ENCODE peak calls at places on chromosome 7, in nine cellular contexts. One of them, this sample, is unnamed.

GRCh38 chr7:66187894-66188293 is 17.2 kb upstream of the TPST1 start:
- DNase-seq in Peyer's patch: no peak
- DNase-seq in body of pancreas: peak
- DNase-seq in A549: no peak
- DNase-seq in GM12891: no peak
- DNase-seq in transverse colon: no peak
- DNase-seq in heart left ventricle: no peak
- DNase-seq in GM12892: no peak
- DNase-seq in H54: no peak
- DNase-seq in this sample: no peak

GRCh38 chr7:39130740-39131538 is 153.2 kb downstream of the POU6F2 start:
- DNase-seq in Peyer's patch: no peak
- DNase-seq in body of pancreas: peak
- DNase-seq in A549: no peak
- DNase-seq in GM12891: no peak
- DNase-seq in transverse colon: no peak
- DNase-seq in heart left ventricle: no peak
- DNase-seq in GM12892: no peak
- DNase-seq in H54: no peak
- DNase-seq in this sample: no peak

GRCh38 chr7:46446151-46446550 is 525.1 kb upstream of the IGFBP3 start:
- DNase-seq in Peyer's patch: no peak
- DNase-seq in body of pancreas: no peak
- DNase-seq in A549: no peak
- DNase-seq in GM12891: no peak
- DNase-seq in transverse colon: no peak
- DNase-seq in heart left ventricle: no peak
- DNase-seq in GM12892: no peak
- DNase-seq in H54: no peak
- DNase-seq in this sample: no peak

GRCh38 chr7:7709263-7709662 is 9.1 kb downstream of the RPA3 start:
- DNase-seq in Peyer's patch: no peak
- DNase-seq in body of pancreas: no peak
- DNase-seq in A549: no peak
- DNase-seq in GM12891: no peak
- DNase-seq in transverse colon: no peak
- DNase-seq in heart left ventricle: no peak
- DNase-seq in GM12892: no peak
- DNase-seq in H54: no peak
- DNase-seq in this sample: no peak

GRCh38 chr7:131026297-131027003 is 292.4 kb upstream of the KLF14 start:
- DNase-seq in Peyer's patch: no peak
- DNase-seq in body of pancreas: no peak
- DNase-seq in A549: no peak
- DNase-seq in GM12891: no peak
- DNase-seq in transverse colon: no peak
- DNase-seq in heart left ventricle: no peak
- DNase-seq in GM12892: no peak
- DNase-seq in H54: no peak
- DNase-seq in this sample: no peak

GRCh38 chr7:31432831-31433340 is 81.0 kb upstream of the ITPRID1 start:
- DNase-seq in Peyer's patch: no peak
- DNase-seq in body of pancreas: no peak
- DNase-seq in A549: no peak
- DNase-seq in GM12891: no peak
- DNase-seq in transverse colon: no peak
- DNase-seq in heart left ventricle: no peak
- DNase-seq in GM12892: no peak
- DNase-seq in H54: no peak
- DNase-seq in this sample: no peak

GRCh38 chr7:83976302-83976701 is 218.3 kb downstream of the SEMA3A start:
- DNase-seq in Peyer's patch: no peak
- DNase-seq in body of pancreas: no peak
- DNase-seq in A549: peak
- DNase-seq in GM12891: peak
- DNase-seq in transverse colon: no peak
- DNase-seq in heart left ventricle: no peak
- DNase-seq in GM12892: no peak
- DNase-seq in H54: peak
- DNase-seq in this sample: peak

GRCh38 chr7:92768501-92769360 is 67.6 kb downstream of the CDK6 start:
- DNase-seq in Peyer's patch: no peak
- DNase-seq in body of pancreas: no peak
- DNase-seq in A549: no peak
- DNase-seq in GM12891: no peak
- DNase-seq in transverse colon: no peak
- DNase-seq in heart left ventricle: no peak
- DNase-seq in GM12892: no peak
- DNase-seq in H54: no peak
- DNase-seq in this sample: no peak

GRCh38 chr7:15889501-15889900 is 203.0 kb upstream of the MEOX2 start:
- DNase-seq in Peyer's patch: no peak
- DNase-seq in body of pancreas: no peak
- DNase-seq in A549: peak
- DNase-seq in GM12891: no peak
- DNase-seq in transverse colon: no peak
- DNase-seq in heart left ventricle: no peak
- DNase-seq in GM12892: no peak
- DNase-seq in H54: peak
- DNase-seq in this sample: peak

GRCh38 chr7:101631224-101631714 is 2.2 kb upstream of the MYL10 start:
- DNase-seq in Peyer's patch: no peak
- DNase-seq in body of pancreas: no peak
- DNase-seq in A549: no peak
- DNase-seq in GM12891: no peak
- DNase-seq in transverse colon: no peak
- DNase-seq in heart left ventricle: no peak
- DNase-seq in GM12892: no peak
- DNase-seq in H54: peak
- DNase-seq in this sample: no peak

GRCh38 chr7:84042110-84042539 is 152.5 kb downstream of the SEMA3A start:
- DNase-seq in Peyer's patch: no peak
- DNase-seq in body of pancreas: no peak
- DNase-seq in A549: no peak
- DNase-seq in GM12891: no peak
- DNase-seq in transverse colon: no peak
- DNase-seq in heart left ventricle: no peak
- DNase-seq in GM12892: no peak
- DNase-seq in H54: no peak
- DNase-seq in this sample: no peak

GRCh38 chr7:149662591-149663095 is 110.7 kb downstream of the ZNF467 start:
- DNase-seq in Peyer's patch: peak
- DNase-seq in body of pancreas: peak
- DNase-seq in A549: peak
- DNase-seq in GM12891: peak
- DNase-seq in transverse colon: peak
- DNase-seq in heart left ventricle: no peak
- DNase-seq in GM12892: peak
- DNase-seq in H54: peak
- DNase-seq in this sample: peak

GRCh38 chr7:113635492-113635891 is 283.3 kb downstream of the PPP1R3A start:
- DNase-seq in Peyer's patch: no peak
- DNase-seq in body of pancreas: no peak
- DNase-seq in A549: no peak
- DNase-seq in GM12891: no peak
- DNase-seq in transverse colon: no peak
- DNase-seq in heart left ventricle: no peak
- DNase-seq in GM12892: no peak
- DNase-seq in H54: no peak
- DNase-seq in this sample: no peak

GRCh38 chr7:156465186-156465585 is 175.4 kb upstream of the RNF32 start:
- DNase-seq in Peyer's patch: no peak
- DNase-seq in body of pancreas: no peak
- DNase-seq in A549: no peak
- DNase-seq in GM12891: no peak
- DNase-seq in transverse colon: no peak
- DNase-seq in heart left ventricle: no peak
- DNase-seq in GM12892: no peak
- DNase-seq in H54: no peak
- DNase-seq in this sample: no peak
- TF ChIP-seq POLR2A in Peyer's patch: no peak
- TF ChIP-seq POLR2A in body of pancreas: no peak
- TF ChIP-seq POLR2A in A549: no peak
- TF ChIP-seq POLR2A in GM12891: no peak
- TF ChIP-seq POLR2A in transverse colon: no peak
- TF ChIP-seq POLR2A in heart left ventricle: no peak
- TF ChIP-seq POLR2A in GM12892: no peak
- TF ChIP-seq POLR2A in H54: no peak
- TF ChIP-seq POLR2A in this sample: no peak

GRCh38 chr7:50657341-50657873 is 92.2 kb upstream of the DDC start:
- DNase-seq in Peyer's patch: no peak
- DNase-seq in body of pancreas: peak
- DNase-seq in A549: no peak
- DNase-seq in GM12891: no peak
- DNase-seq in transverse colon: peak
- DNase-seq in heart left ventricle: no peak
- DNase-seq in GM12892: no peak
- DNase-seq in H54: no peak
- DNase-seq in this sample: no peak
- TF ChIP-seq POLR2A in Peyer's patch: no peak
- TF ChIP-seq POLR2A in body of pancreas: no peak
- TF ChIP-seq POLR2A in A549: no peak
- TF ChIP-seq POLR2A in GM12891: no peak
- TF ChIP-seq POLR2A in transverse colon: no peak
- TF ChIP-seq POLR2A in heart left ventricle: no peak
- TF ChIP-seq POLR2A in GM12892: no peak
- TF ChIP-seq POLR2A in H54: no peak
- TF ChIP-seq POLR2A in this sample: no peak

GRCh38 chr7:26151096-26151495 is 902 bp upstream of the NFE2L3 start:
- DNase-seq in Peyer's patch: no peak
- DNase-seq in body of pancreas: no peak
- DNase-seq in A549: no peak
- DNase-seq in GM12891: no peak
- DNase-seq in transverse colon: no peak
- DNase-seq in heart left ventricle: no peak
- DNase-seq in GM12892: no peak
- DNase-seq in H54: no peak
- DNase-seq in this sample: no peak

GRCh38 chr7:26151650-26151952 is 397 bp upstream of the NFE2L3 start:
- DNase-seq in Peyer's patch: no peak
- DNase-seq in body of pancreas: no peak
- DNase-seq in A549: no peak
- DNase-seq in GM12891: no peak
- DNase-seq in transverse colon: no peak
- DNase-seq in heart left ventricle: no peak
- DNase-seq in GM12892: no peak
- DNase-seq in H54: no peak
- DNase-seq in this sample: no peak

GRCh38 chr7:26153246-26153822 is 1.3 kb downstream of the NFE2L3 start:
- DNase-seq in Peyer's patch: peak
- DNase-seq in body of pancreas: no peak
- DNase-seq in A549: no peak
- DNase-seq in GM12891: no peak
- DNase-seq in transverse colon: peak
- DNase-seq in heart left ventricle: no peak
- DNase-seq in GM12892: no peak
- DNase-seq in H54: no peak
- DNase-seq in this sample: no peak

GRCh38 chr7:26153823-26154783 is 2.1 kb downstream of the NFE2L3 start:
- DNase-seq in Peyer's patch: peak
- DNase-seq in body of pancreas: no peak
- DNase-seq in A549: no peak
- DNase-seq in GM12891: no peak
- DNase-seq in transverse colon: peak
- DNase-seq in heart left ventricle: no peak
- DNase-seq in GM12892: no peak
- DNase-seq in H54: peak
- DNase-seq in this sample: no peak

DNA sequence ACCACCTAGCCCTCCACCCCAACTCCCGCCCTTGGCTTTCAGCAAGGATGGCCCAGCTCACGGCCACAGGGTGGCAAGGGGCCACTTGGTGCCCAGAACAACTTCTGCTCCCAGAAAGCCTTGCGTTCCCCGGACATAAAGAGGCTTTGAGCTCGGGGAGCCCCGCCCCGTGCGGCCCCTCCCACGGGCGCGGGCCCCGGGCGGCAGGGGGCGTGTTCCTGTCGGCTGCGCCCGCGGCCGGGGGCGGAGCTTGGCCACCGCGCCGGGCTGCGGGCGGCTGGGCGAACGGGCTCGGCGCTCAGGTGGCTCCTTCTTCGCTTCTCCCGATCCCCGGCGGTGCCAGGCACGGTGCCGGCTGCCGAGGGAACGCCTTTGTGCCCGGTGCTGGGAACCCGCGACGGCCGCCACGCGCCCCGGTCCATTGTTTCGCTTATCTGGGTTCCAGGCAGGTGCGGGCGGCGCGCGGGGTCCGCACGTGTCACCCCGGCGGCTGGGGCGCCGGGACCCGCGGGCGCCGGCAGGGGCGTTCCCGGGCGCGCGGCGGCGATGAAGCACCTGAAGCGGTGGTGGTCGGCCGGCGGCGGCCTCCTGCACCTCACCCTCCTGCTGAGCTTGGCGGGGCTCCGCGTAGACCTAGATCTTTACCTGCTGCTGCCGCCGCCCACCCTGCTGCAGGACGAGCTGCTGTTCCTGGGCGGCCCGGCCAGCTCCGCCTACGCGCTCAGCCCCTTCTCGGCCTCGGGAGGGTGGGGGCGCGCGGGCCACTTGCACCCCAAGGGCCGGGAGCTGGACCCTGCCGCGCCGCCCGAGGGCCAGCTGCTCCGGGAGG is at the start of gene NFE2L3:
- DNase-seq in Peyer's patch: peak
- DNase-seq in body of pancreas: peak
- DNase-seq in A549: peak
- DNase-seq in GM12891: peak
- DNase-seq in transverse colon: peak
- DNase-seq in heart left ventricle: peak
- DNase-seq in GM12892: peak
- DNase-seq in H54: peak
- DNase-seq in this sample: peak
- TF ChIP-seq POLR2A in Peyer's patch: peak
- TF ChIP-seq POLR2A in body of pancreas: peak
- TF ChIP-seq POLR2A in A549: peak
- TF ChIP-seq POLR2A in GM12891: peak
- TF ChIP-seq POLR2A in transverse colon: peak
- TF ChIP-seq POLR2A in heart left ventricle: peak
- TF ChIP-seq POLR2A in GM12892: peak
- TF ChIP-seq POLR2A in H54: peak
- TF ChIP-seq POLR2A in this sample: peak

DNA sequence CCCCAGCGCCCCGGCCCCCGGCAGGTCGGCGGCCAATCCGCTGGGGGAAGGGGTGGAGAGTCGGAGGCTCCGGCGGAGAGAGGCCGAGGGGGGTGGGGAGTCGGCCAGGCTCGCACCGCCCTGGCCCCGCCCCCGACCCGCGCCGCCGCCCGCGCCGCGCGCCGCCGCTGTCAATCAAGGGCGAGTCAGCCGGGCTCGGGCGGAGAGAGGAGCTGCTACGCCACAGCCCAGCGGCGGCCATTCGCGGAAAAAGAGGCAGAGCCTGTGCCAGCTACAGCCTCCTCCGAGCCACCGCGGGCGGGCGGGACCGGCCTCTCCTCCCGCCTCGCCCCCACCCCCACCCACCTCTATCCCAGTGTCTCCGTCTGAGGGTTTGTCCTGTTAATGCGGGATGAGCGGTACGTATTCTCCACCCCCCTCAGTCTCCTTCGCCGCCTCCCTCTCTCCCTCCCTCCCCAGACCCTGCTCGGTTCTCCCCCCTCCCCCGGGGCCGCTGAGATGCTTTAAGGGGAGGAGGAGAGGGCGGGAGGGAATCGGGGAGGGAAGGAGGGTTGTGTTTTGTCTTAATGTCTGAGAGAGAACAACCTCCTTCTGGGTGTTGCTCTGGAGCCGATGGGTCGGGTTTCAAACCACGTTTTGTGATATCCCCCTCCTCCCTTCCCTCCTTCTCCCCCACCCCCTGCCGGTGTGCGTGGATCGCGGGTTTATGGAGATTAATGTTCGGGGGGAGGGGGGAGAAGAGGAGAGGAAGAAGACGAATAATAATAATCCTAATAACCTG is at the start of gene SP4:
- DNase-seq in Peyer's patch: peak
- DNase-seq in body of pancreas: peak
- DNase-seq in A549: peak
- DNase-seq in GM12891: peak
- DNase-seq in transverse colon: peak
- DNase-seq in heart left ventricle: peak
- DNase-seq in GM12892: peak
- DNase-seq in H54: peak
- DNase-seq in this sample: peak
- TF ChIP-seq POLR2A in Peyer's patch: peak
- TF ChIP-seq POLR2A in body of pancreas: peak
- TF ChIP-seq POLR2A in A549: no peak
- TF ChIP-seq POLR2A in GM12891: no peak
- TF ChIP-seq POLR2A in transverse colon: no peak
- TF ChIP-seq POLR2A in heart left ventricle: peak
- TF ChIP-seq POLR2A in GM12892: no peak
- TF ChIP-seq POLR2A in H54: peak
- TF ChIP-seq POLR2A in this sample: no peak

This sample was measured in erythroblast.